ENCODE peak calls at places on chromosomes 12 and 14, in eight cellular contexts. One of them, this sample, is unnamed.

GRCh38 chr12:9902539-9903228 is 21.4 kb downstream of the KLRF2 start:
- DNase-seq in lower lobe of right lung: no peak
- DNase-seq in substantia nigra: no peak
- DNase-seq in neural progenitor cell: peak
- DNase-seq in GM23248: no peak
- DNase-seq in stimulated activated CD8-positive, alpha-beta memory T cell treated with anti-CD3 and anti-CD28 coated beads, Interleukin-12 subunit alpha, Interleukin-12 subunit beta, amount 100 ng/mL, for 4 hours: no peak
- DNase-seq in activated naive CD4-positive, alpha-beta T cell treated with anti-CD3 and anti-CD28 coated beads for 36 hours: no peak
- DNase-seq in LoVo: no peak
- DNase-seq in this sample: no peak

GRCh38 chr12:84397279-84397678 is 515.3 kb downstream of the SLC6A15 start:
- DNase-seq in lower lobe of right lung: no peak
- DNase-seq in substantia nigra: no peak
- DNase-seq in neural progenitor cell: no peak
- DNase-seq in GM23248: peak
- DNase-seq in stimulated activated CD8-positive, alpha-beta memory T cell treated with anti-CD3 and anti-CD28 coated beads, Interleukin-12 subunit alpha, Interleukin-12 subunit beta, amount 100 ng/mL, for 4 hours: no peak
- DNase-seq in activated naive CD4-positive, alpha-beta T cell treated with anti-CD3 and anti-CD28 coated beads for 36 hours: no peak
- DNase-seq in LoVo: no peak
- DNase-seq in this sample: no peak

GRCh38 chr12:34396006-34396860 is 373.9 kb downstream of the ALG10 start:
- DNase-seq in lower lobe of right lung: peak
- DNase-seq in substantia nigra: no peak
- DNase-seq in neural progenitor cell: no peak
- DNase-seq in GM23248: no peak
- DNase-seq in stimulated activated CD8-positive, alpha-beta memory T cell treated with anti-CD3 and anti-CD28 coated beads, Interleukin-12 subunit alpha, Interleukin-12 subunit beta, amount 100 ng/mL, for 4 hours: no peak
- DNase-seq in activated naive CD4-positive, alpha-beta T cell treated with anti-CD3 and anti-CD28 coated beads for 36 hours: peak
- DNase-seq in LoVo: no peak
- DNase-seq in this sample: peak

GRCh38 chr12:86744547-86745212 is 488.5 kb upstream of the MGAT4C start:
- DNase-seq in lower lobe of right lung: no peak
- DNase-seq in substantia nigra: no peak
- DNase-seq in neural progenitor cell: no peak
- DNase-seq in GM23248: no peak
- DNase-seq in stimulated activated CD8-positive, alpha-beta memory T cell treated with anti-CD3 and anti-CD28 coated beads, Interleukin-12 subunit alpha, Interleukin-12 subunit beta, amount 100 ng/mL, for 4 hours: no peak
- DNase-seq in activated naive CD4-positive, alpha-beta T cell treated with anti-CD3 and anti-CD28 coated beads for 36 hours: no peak
- DNase-seq in LoVo: no peak
- DNase-seq in this sample: no peak

GRCh38 chr12:45655186-45655585 is 74.3 kb upstream of the ARID2 start:
- DNase-seq in lower lobe of right lung: no peak
- DNase-seq in substantia nigra: no peak
- DNase-seq in neural progenitor cell: peak
- DNase-seq in GM23248: no peak
- DNase-seq in stimulated activated CD8-positive, alpha-beta memory T cell treated with anti-CD3 and anti-CD28 coated beads, Interleukin-12 subunit alpha, Interleukin-12 subunit beta, amount 100 ng/mL, for 4 hours: peak
- DNase-seq in activated naive CD4-positive, alpha-beta T cell treated with anti-CD3 and anti-CD28 coated beads for 36 hours: peak
- DNase-seq in LoVo: no peak
- DNase-seq in this sample: no peak

GRCh38 chr12:88237954-88238353 is 95.8 kb downstream of the TMTC3 start:
- DNase-seq in lower lobe of right lung: no peak
- DNase-seq in substantia nigra: no peak
- DNase-seq in neural progenitor cell: no peak
- DNase-seq in GM23248: peak
- DNase-seq in stimulated activated CD8-positive, alpha-beta memory T cell treated with anti-CD3 and anti-CD28 coated beads, Interleukin-12 subunit alpha, Interleukin-12 subunit beta, amount 100 ng/mL, for 4 hours: no peak
- DNase-seq in activated naive CD4-positive, alpha-beta T cell treated with anti-CD3 and anti-CD28 coated beads for 36 hours: peak
- DNase-seq in LoVo: peak
- DNase-seq in this sample: no peak

GRCh38 chr12:111645433-111645832 is 40.3 kb downstream of the BRAP start:
- DNase-seq in lower lobe of right lung: peak
- DNase-seq in substantia nigra: no peak
- DNase-seq in neural progenitor cell: no peak
- DNase-seq in GM23248: no peak
- DNase-seq in stimulated activated CD8-positive, alpha-beta memory T cell treated with anti-CD3 and anti-CD28 coated beads, Interleukin-12 subunit alpha, Interleukin-12 subunit beta, amount 100 ng/mL, for 4 hours: no peak
- DNase-seq in activated naive CD4-positive, alpha-beta T cell treated with anti-CD3 and anti-CD28 coated beads for 36 hours: no peak
- DNase-seq in LoVo: peak
- DNase-seq in this sample: no peak

GRCh38 chr14:100056431-100056830 is 8.8 kb upstream of the EVL start:
- DNase-seq in lower lobe of right lung: no peak
- DNase-seq in substantia nigra: no peak
- DNase-seq in neural progenitor cell: no peak
- DNase-seq in GM23248: no peak
- DNase-seq in stimulated activated CD8-positive, alpha-beta memory T cell treated with anti-CD3 and anti-CD28 coated beads, Interleukin-12 subunit alpha, Interleukin-12 subunit beta, amount 100 ng/mL, for 4 hours: no peak
- DNase-seq in activated naive CD4-positive, alpha-beta T cell treated with anti-CD3 and anti-CD28 coated beads for 36 hours: no peak
- DNase-seq in LoVo: no peak
- DNase-seq in this sample: no peak

GRCh38 chr14:71492346-71492745 is 439.9 kb upstream of the RGS6 start:
- DNase-seq in lower lobe of right lung: no peak
- DNase-seq in substantia nigra: no peak
- DNase-seq in neural progenitor cell: no peak
- DNase-seq in GM23248: no peak
- DNase-seq in stimulated activated CD8-positive, alpha-beta memory T cell treated with anti-CD3 and anti-CD28 coated beads, Interleukin-12 subunit alpha, Interleukin-12 subunit beta, amount 100 ng/mL, for 4 hours: no peak
- DNase-seq in activated naive CD4-positive, alpha-beta T cell treated with anti-CD3 and anti-CD28 coated beads for 36 hours: no peak
- DNase-seq in LoVo: no peak
- DNase-seq in this sample: no peak

GRCh38 chr12:112523856-112524255 is 105.1 kb downstream of the PTPN11 start:
- DNase-seq in lower lobe of right lung: no peak
- DNase-seq in substantia nigra: no peak
- DNase-seq in neural progenitor cell: no peak
- DNase-seq in GM23248: no peak
- DNase-seq in stimulated activated CD8-positive, alpha-beta memory T cell treated with anti-CD3 and anti-CD28 coated beads, Interleukin-12 subunit alpha, Interleukin-12 subunit beta, amount 100 ng/mL, for 4 hours: no peak
- DNase-seq in activated naive CD4-positive, alpha-beta T cell treated with anti-CD3 and anti-CD28 coated beads for 36 hours: no peak
- DNase-seq in LoVo: no peak
- DNase-seq in this sample: no peak

GRCh38 chr12:71626098-71626497 is 37.5 kb downstream of the ZFC3H1 start:
- DNase-seq in lower lobe of right lung: no peak
- DNase-seq in substantia nigra: no peak
- DNase-seq in neural progenitor cell: no peak
- DNase-seq in GM23248: no peak
- DNase-seq in stimulated activated CD8-positive, alpha-beta memory T cell treated with anti-CD3 and anti-CD28 coated beads, Interleukin-12 subunit alpha, Interleukin-12 subunit beta, amount 100 ng/mL, for 4 hours: no peak
- DNase-seq in activated naive CD4-positive, alpha-beta T cell treated with anti-CD3 and anti-CD28 coated beads for 36 hours: no peak
- DNase-seq in LoVo: no peak
- DNase-seq in this sample: no peak

GRCh38 chr12:114673169-114673833 is 10.7 kb downstream of the TBX3 start:
- DNase-seq in lower lobe of right lung: no peak
- DNase-seq in substantia nigra: no peak
- DNase-seq in neural progenitor cell: peak
- DNase-seq in GM23248: peak
- DNase-seq in stimulated activated CD8-positive, alpha-beta memory T cell treated with anti-CD3 and anti-CD28 coated beads, Interleukin-12 subunit alpha, Interleukin-12 subunit beta, amount 100 ng/mL, for 4 hours: no peak
- DNase-seq in activated naive CD4-positive, alpha-beta T cell treated with anti-CD3 and anti-CD28 coated beads for 36 hours: no peak
- DNase-seq in LoVo: no peak
- DNase-seq in this sample: no peak

GRCh38 chr12:3747543-3747942 is 5.4 kb downstream of the CRACR2A start:
- DNase-seq in lower lobe of right lung: no peak
- DNase-seq in substantia nigra: no peak
- DNase-seq in neural progenitor cell: no peak
- DNase-seq in GM23248: no peak
- DNase-seq in stimulated activated CD8-positive, alpha-beta memory T cell treated with anti-CD3 and anti-CD28 coated beads, Interleukin-12 subunit alpha, Interleukin-12 subunit beta, amount 100 ng/mL, for 4 hours: no peak
- DNase-seq in activated naive CD4-positive, alpha-beta T cell treated with anti-CD3 and anti-CD28 coated beads for 36 hours: no peak
- DNase-seq in LoVo: no peak
- DNase-seq in this sample: no peak

GRCh38 chr14:74612346-74613021 is 447 bp upstream of the LTBP2 start:
- DNase-seq in lower lobe of right lung: peak
- DNase-seq in substantia nigra: peak
- DNase-seq in neural progenitor cell: peak
- DNase-seq in GM23248: peak
- DNase-seq in stimulated activated CD8-positive, alpha-beta memory T cell treated with anti-CD3 and anti-CD28 coated beads, Interleukin-12 subunit alpha, Interleukin-12 subunit beta, amount 100 ng/mL, for 4 hours: peak
- DNase-seq in activated naive CD4-positive, alpha-beta T cell treated with anti-CD3 and anti-CD28 coated beads for 36 hours: peak
- DNase-seq in LoVo: peak
- DNase-seq in this sample: peak

GRCh38 chr12:96208801-96209534 is 14.8 kb downstream of the ELK3 start:
- DNase-seq in lower lobe of right lung: no peak
- DNase-seq in substantia nigra: no peak
- DNase-seq in neural progenitor cell: no peak
- DNase-seq in GM23248: no peak
- DNase-seq in stimulated activated CD8-positive, alpha-beta memory T cell treated with anti-CD3 and anti-CD28 coated beads, Interleukin-12 subunit alpha, Interleukin-12 subunit beta, amount 100 ng/mL, for 4 hours: no peak
- DNase-seq in activated naive CD4-positive, alpha-beta T cell treated with anti-CD3 and anti-CD28 coated beads for 36 hours: no peak
- DNase-seq in LoVo: no peak
- DNase-seq in this sample: no peak

GRCh38 chr12:67943295-67943892 is 45.9 kb upstream of the IFNG-AS1 start:
- DNase-seq in lower lobe of right lung: no peak
- DNase-seq in substantia nigra: no peak
- DNase-seq in neural progenitor cell: peak
- DNase-seq in GM23248: peak
- DNase-seq in stimulated activated CD8-positive, alpha-beta memory T cell treated with anti-CD3 and anti-CD28 coated beads, Interleukin-12 subunit alpha, Interleukin-12 subunit beta, amount 100 ng/mL, for 4 hours: no peak
- DNase-seq in activated naive CD4-positive, alpha-beta T cell treated with anti-CD3 and anti-CD28 coated beads for 36 hours: peak
- DNase-seq in LoVo: peak
- DNase-seq in this sample: no peak

GRCh38 chr14:103943673-103944072 is 1.3 kb upstream of the RD3L start:
- DNase-seq in lower lobe of right lung: no peak
- DNase-seq in substantia nigra: no peak
- DNase-seq in neural progenitor cell: no peak
- DNase-seq in GM23248: no peak
- DNase-seq in stimulated activated CD8-positive, alpha-beta memory T cell treated with anti-CD3 and anti-CD28 coated beads, Interleukin-12 subunit alpha, Interleukin-12 subunit beta, amount 100 ng/mL, for 4 hours: no peak
- DNase-seq in activated naive CD4-positive, alpha-beta T cell treated with anti-CD3 and anti-CD28 coated beads for 36 hours: no peak
- DNase-seq in LoVo: no peak
- DNase-seq in this sample: no peak

GRCh38 chr14:75389679-75390078 is 38.1 kb upstream of the JDP2 start:
- DNase-seq in lower lobe of right lung: no peak
- DNase-seq in substantia nigra: no peak
- DNase-seq in neural progenitor cell: no peak
- DNase-seq in GM23248: peak
- DNase-seq in stimulated activated CD8-positive, alpha-beta memory T cell treated with anti-CD3 and anti-CD28 coated beads, Interleukin-12 subunit alpha, Interleukin-12 subunit beta, amount 100 ng/mL, for 4 hours: no peak
- DNase-seq in activated naive CD4-positive, alpha-beta T cell treated with anti-CD3 and anti-CD28 coated beads for 36 hours: no peak
- DNase-seq in LoVo: no peak
- DNase-seq in this sample: no peak

GRCh38 chr12:100564090-100564489 is 9.4 kb upstream of the GAS2L3 start:
- DNase-seq in lower lobe of right lung: no peak
- DNase-seq in substantia nigra: no peak
- DNase-seq in neural progenitor cell: peak
- DNase-seq in GM23248: no peak
- DNase-seq in stimulated activated CD8-positive, alpha-beta memory T cell treated with anti-CD3 and anti-CD28 coated beads, Interleukin-12 subunit alpha, Interleukin-12 subunit beta, amount 100 ng/mL, for 4 hours: no peak
- DNase-seq in activated naive CD4-positive, alpha-beta T cell treated with anti-CD3 and anti-CD28 coated beads for 36 hours: no peak
- DNase-seq in LoVo: no peak
- DNase-seq in this sample: no peak

GRCh38 chr12:71548906-71549305 is 109.3 kb downstream of the LGR5 start:
- DNase-seq in lower lobe of right lung: no peak
- DNase-seq in substantia nigra: no peak
- DNase-seq in neural progenitor cell: no peak
- DNase-seq in GM23248: no peak
- DNase-seq in stimulated activated CD8-positive, alpha-beta memory T cell treated with anti-CD3 and anti-CD28 coated beads, Interleukin-12 subunit alpha, Interleukin-12 subunit beta, amount 100 ng/mL, for 4 hours: no peak
- DNase-seq in activated naive CD4-positive, alpha-beta T cell treated with anti-CD3 and anti-CD28 coated beads for 36 hours: no peak
- DNase-seq in LoVo: no peak
- DNase-seq in this sample: no peak

GRCh38 chr14:105168496-105168978 is at the start of gene JAG2:
- DNase-seq in lower lobe of right lung: peak
- DNase-seq in substantia nigra: no peak
- DNase-seq in neural progenitor cell: peak
- DNase-seq in GM23248: peak
- DNase-seq in stimulated activated CD8-positive, alpha-beta memory T cell treated with anti-CD3 and anti-CD28 coated beads, Interleukin-12 subunit alpha, Interleukin-12 subunit beta, amount 100 ng/mL, for 4 hours: peak
- DNase-seq in activated naive CD4-positive, alpha-beta T cell treated with anti-CD3 and anti-CD28 coated beads for 36 hours: peak
- DNase-seq in LoVo: peak
- DNase-seq in this sample: no peak

GRCh38 chr12:38155526-38156496 is 160.8 kb upstream of the ALG10B start:
- DNase-seq in lower lobe of right lung: no peak
- DNase-seq in substantia nigra: no peak
- DNase-seq in neural progenitor cell: no peak
- DNase-seq in GM23248: no peak
- DNase-seq in stimulated activated CD8-positive, alpha-beta memory T cell treated with anti-CD3 and anti-CD28 coated beads, Interleukin-12 subunit alpha, Interleukin-12 subunit beta, amount 100 ng/mL, for 4 hours: no peak
- DNase-seq in activated naive CD4-positive, alpha-beta T cell treated with anti-CD3 and anti-CD28 coated beads for 36 hours: no peak
- DNase-seq in LoVo: no peak
- DNase-seq in this sample: no peak

GRCh38 chr14:19800282-19801117 is 3.1 kb upstream of the OR4N2 start:
- DNase-seq in lower lobe of right lung: no peak
- DNase-seq in substantia nigra: peak
- DNase-seq in neural progenitor cell: no peak
- DNase-seq in GM23248: no peak
- DNase-seq in stimulated activated CD8-positive, alpha-beta memory T cell treated with anti-CD3 and anti-CD28 coated beads, Interleukin-12 subunit alpha, Interleukin-12 subunit beta, amount 100 ng/mL, for 4 hours: no peak
- DNase-seq in activated naive CD4-positive, alpha-beta T cell treated with anti-CD3 and anti-CD28 coated beads for 36 hours: no peak
- DNase-seq in LoVo: no peak
- DNase-seq in this sample: no peak

GRCh38 chr12:12266389-12266872 is 413 bp downstream of the LRP6 start:
- DNase-seq in lower lobe of right lung: no peak
- DNase-seq in substantia nigra: no peak
- DNase-seq in neural progenitor cell: peak
- DNase-seq in GM23248: peak
- DNase-seq in stimulated activated CD8-positive, alpha-beta memory T cell treated with anti-CD3 and anti-CD28 coated beads, Interleukin-12 subunit alpha, Interleukin-12 subunit beta, amount 100 ng/mL, for 4 hours: no peak
- DNase-seq in activated naive CD4-positive, alpha-beta T cell treated with anti-CD3 and anti-CD28 coated beads for 36 hours: peak
- DNase-seq in LoVo: no peak
- DNase-seq in this sample: no peak

GRCh38 chr12:107669946-107670345 is 15.7 kb upstream of the PWP1 start:
- DNase-seq in lower lobe of right lung: no peak
- DNase-seq in substantia nigra: no peak
- DNase-seq in neural progenitor cell: no peak
- DNase-seq in GM23248: no peak
- DNase-seq in stimulated activated CD8-positive, alpha-beta memory T cell treated with anti-CD3 and anti-CD28 coated beads, Interleukin-12 subunit alpha, Interleukin-12 subunit beta, amount 100 ng/mL, for 4 hours: no peak
- DNase-seq in activated naive CD4-positive, alpha-beta T cell treated with anti-CD3 and anti-CD28 coated beads for 36 hours: no peak
- DNase-seq in LoVo: no peak
- DNase-seq in this sample: no peak

GRCh38 chr12:121673013-121673441 is 3.6 kb upstream of the MORN3 start:
- DNase-seq in lower lobe of right lung: no peak
- DNase-seq in substantia nigra: no peak
- DNase-seq in neural progenitor cell: no peak
- DNase-seq in GM23248: peak
- DNase-seq in stimulated activated CD8-positive, alpha-beta memory T cell treated with anti-CD3 and anti-CD28 coated beads, Interleukin-12 subunit alpha, Interleukin-12 subunit beta, amount 100 ng/mL, for 4 hours: no peak
- DNase-seq in activated naive CD4-positive, alpha-beta T cell treated with anti-CD3 and anti-CD28 coated beads for 36 hours: no peak
- DNase-seq in LoVo: no peak
- DNase-seq in this sample: no peak

GRCh38 chr12:38664661-38665269 is 240.6 kb downstream of the CPNE8 start:
- DNase-seq in lower lobe of right lung: no peak
- DNase-seq in substantia nigra: no peak
- DNase-seq in neural progenitor cell: peak
- DNase-seq in GM23248: peak
- DNase-seq in stimulated activated CD8-positive, alpha-beta memory T cell treated with anti-CD3 and anti-CD28 coated beads, Interleukin-12 subunit alpha, Interleukin-12 subunit beta, amount 100 ng/mL, for 4 hours: no peak
- DNase-seq in activated naive CD4-positive, alpha-beta T cell treated with anti-CD3 and anti-CD28 coated beads for 36 hours: no peak
- DNase-seq in LoVo: no peak
- DNase-seq in this sample: no peak

GRCh38 chr12:93943766-93944165 is 204.6 kb upstream of the PLXNC1 start:
- DNase-seq in lower lobe of right lung: no peak
- DNase-seq in substantia nigra: no peak
- DNase-seq in neural progenitor cell: no peak
- DNase-seq in GM23248: peak
- DNase-seq in stimulated activated CD8-positive, alpha-beta memory T cell treated with anti-CD3 and anti-CD28 coated beads, Interleukin-12 subunit alpha, Interleukin-12 subunit beta, amount 100 ng/mL, for 4 hours: no peak
- DNase-seq in activated naive CD4-positive, alpha-beta T cell treated with anti-CD3 and anti-CD28 coated beads for 36 hours: no peak
- DNase-seq in LoVo: no peak
- DNase-seq in this sample: no peak

GRCh38 chr12:82186282-82186681 is 171.9 kb downstream of the CCDC59 start:
- DNase-seq in lower lobe of right lung: no peak
- DNase-seq in substantia nigra: no peak
- DNase-seq in neural progenitor cell: no peak
- DNase-seq in GM23248: no peak
- DNase-seq in stimulated activated CD8-positive, alpha-beta memory T cell treated with anti-CD3 and anti-CD28 coated beads, Interleukin-12 subunit alpha, Interleukin-12 subunit beta, amount 100 ng/mL, for 4 hours: no peak
- DNase-seq in activated naive CD4-positive, alpha-beta T cell treated with anti-CD3 and anti-CD28 coated beads for 36 hours: no peak
- DNase-seq in LoVo: no peak
- DNase-seq in this sample: no peak

GRCh38 chr12:12693111-12693671 is 2.8 kb downstream of the GPR19 start:
- DNase-seq in lower lobe of right lung: no peak
- DNase-seq in substantia nigra: no peak
- DNase-seq in neural progenitor cell: no peak
- DNase-seq in GM23248: no peak
- DNase-seq in stimulated activated CD8-positive, alpha-beta memory T cell treated with anti-CD3 and anti-CD28 coated beads, Interleukin-12 subunit alpha, Interleukin-12 subunit beta, amount 100 ng/mL, for 4 hours: no peak
- DNase-seq in activated naive CD4-positive, alpha-beta T cell treated with anti-CD3 and anti-CD28 coated beads for 36 hours: no peak
- DNase-seq in LoVo: no peak
- DNase-seq in this sample: no peak

GRCh38 chr14:69376439-69376838 is 21.7 kb downstream of the ERH start:
- DNase-seq in lower lobe of right lung: no peak
- DNase-seq in substantia nigra: no peak
- DNase-seq in neural progenitor cell: no peak
- DNase-seq in GM23248: peak
- DNase-seq in stimulated activated CD8-positive, alpha-beta memory T cell treated with anti-CD3 and anti-CD28 coated beads, Interleukin-12 subunit alpha, Interleukin-12 subunit beta, amount 100 ng/mL, for 4 hours: no peak
- DNase-seq in activated naive CD4-positive, alpha-beta T cell treated with anti-CD3 and anti-CD28 coated beads for 36 hours: no peak
- DNase-seq in LoVo: no peak
- DNase-seq in this sample: no peak

GRCh38 chr14:104694991-104695659 is 5.7 kb downstream of the INF2 start:
- DNase-seq in lower lobe of right lung: no peak
- DNase-seq in substantia nigra: no peak
- DNase-seq in neural progenitor cell: no peak
- DNase-seq in GM23248: no peak
- DNase-seq in stimulated activated CD8-positive, alpha-beta memory T cell treated with anti-CD3 and anti-CD28 coated beads, Interleukin-12 subunit alpha, Interleukin-12 subunit beta, amount 100 ng/mL, for 4 hours: no peak
- DNase-seq in activated naive CD4-positive, alpha-beta T cell treated with anti-CD3 and anti-CD28 coated beads for 36 hours: peak
- DNase-seq in LoVo: no peak
- DNase-seq in this sample: no peak